ENCODE peak calls at places on chromosomes 13 and 19, in six cellular contexts. G, B, S, A, V and X are unnamed samples.
A peak's percentile ranks its signal among the peaks of the same experiment; 100 is the strongest.

GRCh38 chr13:20998649-20999415 is 62.6 kb downstream of the LATS2 start:
- DNase-seq in G (no peak), B (no peak), S (no peak), A (no peak), V (no peak), X (no peak)

GRCh38 chr19:18006895-18007604 is 920 bp upstream of the ARRDC2 start:
- DNase-seq in G (peak; percentile 76), B (peak; percentile 82), S (peak; percentile 89), A (peak; percentile 78), V (peak; percentile 70), X (peak; percentile 88)

GRCh38 chr13:101092985-101093384 is 323.3 kb downstream of the NALCN start:
- DNase-seq in G (no peak), B (no peak), S (no peak), A (no peak), V (no peak), X (no peak)

GRCh38 chr13:37144661-37145060 is 39.2 kb upstream of the CSNK1A1L start:
- DNase-seq in G (no peak), B (no peak), S (no peak), A (no peak), V (no peak), X (no peak)

GRCh38 chr13:44305845-44306244 is 67.8 kb upstream of the SERP2 start:
- DNase-seq in G (no peak), B (peak; percentile 30), S (no peak), A (no peak), V (no peak), X (no peak)

GRCh38 chr19:45179063-45179847 is 671 bp downstream of the BLOC1S3 start:
- DNase-seq in G (no peak), B (no peak), S (peak; percentile 29), A (peak; percentile 39), V (peak; percentile 28), X (no peak)

GRCh38 chr13:37109080-37109678 is 3.7 kb upstream of the CSNK1A1L start:
- DNase-seq in G (no peak), B (peak; percentile 38), S (peak; percentile 21), A (no peak), V (no peak), X (no peak)

GRCh38 chr19:49690073-49690655 is 752 bp upstream of the CPT1C start:
- DNase-seq in G (no peak), B (peak; percentile 38), S (no peak), A (no peak), V (no peak), X (no peak)

GRCh38 chr13:21481359-21481758 is 22.3 kb upstream of the ZDHHC20 start:
- DNase-seq in G (no peak), B (no peak), S (no peak), A (no peak), V (no peak), X (no peak)

GRCh38 chr13:44128522-44128921 is 245.1 kb upstream of the SERP2 start:
- DNase-seq in G (no peak), B (no peak), S (no peak), A (no peak), V (no peak), X (no peak)

GRCh38 chr13:75480691-75481175 is 1.2 kb downstream of the TBC1D4 start:
- DNase-seq in G (no peak), B (peak; percentile 79), S (peak; percentile 58), A (peak; percentile 83), V (no peak), X (peak; percentile 58)

GRCh38 chr19:48117515-48118330 is 7.1 kb upstream of the PLA2G4C start:
- DNase-seq in G (no peak), B (no peak), S (peak; percentile 44), A (no peak), V (no peak), X (peak; percentile 52)

GRCh38 chr13:34678154-34678553 is 263.9 kb upstream of the NBEA start:
- DNase-seq in G (no peak), B (no peak), S (no peak), A (no peak), V (no peak), X (no peak)

GRCh38 chr13:106691861-106692260 is 123.9 kb upstream of the ARGLU1 start:
- DNase-seq in G (no peak), B (no peak), S (no peak), A (no peak), V (no peak), X (no peak)